ENCODE peak calls at places on chromosomes 13 and 19, in five cellular contexts. U is lower leg skin, C is HL-60, R is RWPE1, N is AG04450. A is an unnamed sample.

GRCh38 chr19:51110666-51110971 is 2.4 kb upstream of the CTU1 start:
- DNase-seq in N (no peak), U (no peak), C (no peak), R (no peak), A (no peak)

GRCh38 chr19:46737761-46738171 is 8.1 kb upstream of the FKRP start:
- DNase-seq in C (no peak), U (no peak), N (no peak), R (no peak), A (no peak)

GRCh38 chr19:58562126-58563033 is 4.0 kb upstream of the UBE2M start:
- DNase-seq in N (no peak), R (no peak), C (no peak), U (no peak), A (no peak)

GRCh38 chr19:41863209-41863931 is 3.3 kb downstream of the RPS19 start:
- DNase-seq in U (no peak), R (no peak), N (no peak), C (peak; percentile 59), A (no peak)

GRCh38 chr19:58059681-58060080 is 599 bp downstream of the ZNF135 start:
- DNase-seq in N (no peak), U (no peak), C (no peak), R (no peak), A (no peak)

GRCh38 chr13:108629353-108629752 is at the start of gene MYO16:
- DNase-seq in C (no peak), N (no peak), U (no peak), R (no peak), A (no peak)

GRCh38 chr19:2883686-2884439 is 16.7 kb downstream of the ZNF556 start:
- DNase-seq in U (no peak), R (no peak), N (no peak), C (no peak), A (no peak)

GRCh38 chr19:57355916-57356315 is 4.8 kb downstream of the ZNF304 start:
- DNase-seq in U (no peak), C (no peak), R (no peak), N (no peak), A (no peak)

GRCh38 chr19:14165986-14166385 is 29.6 kb upstream of the ASF1B start:
- DNase-seq in U (no peak), R (no peak), C (no peak), N (no peak), A (no peak)

GRCh38 chr13:91045351-91046034 is 302.0 kb upstream of the MIR17HG start:
- DNase-seq in C (no peak), U (no peak), R (no peak), N (no peak), A (no peak)

GRCh38 chr19:30448386-30449130 is 76.4 kb downstream of the ZNF536 start:
- DNase-seq in R (no peak), N (no peak), C (no peak), U (no peak), A (no peak)

GRCh38 chr13:97257800-97258799 is 36.0 kb downstream of the MBNL2 start:
- DNase-seq in U (peak; percentile 61), R (peak; percentile 81), N (no peak), C (no peak), A (no peak)
- TF ChIP-seq CTCF in U (no peak), R (no peak), N (peak; percentile 32), C (no peak), A (no peak)

DNA sequence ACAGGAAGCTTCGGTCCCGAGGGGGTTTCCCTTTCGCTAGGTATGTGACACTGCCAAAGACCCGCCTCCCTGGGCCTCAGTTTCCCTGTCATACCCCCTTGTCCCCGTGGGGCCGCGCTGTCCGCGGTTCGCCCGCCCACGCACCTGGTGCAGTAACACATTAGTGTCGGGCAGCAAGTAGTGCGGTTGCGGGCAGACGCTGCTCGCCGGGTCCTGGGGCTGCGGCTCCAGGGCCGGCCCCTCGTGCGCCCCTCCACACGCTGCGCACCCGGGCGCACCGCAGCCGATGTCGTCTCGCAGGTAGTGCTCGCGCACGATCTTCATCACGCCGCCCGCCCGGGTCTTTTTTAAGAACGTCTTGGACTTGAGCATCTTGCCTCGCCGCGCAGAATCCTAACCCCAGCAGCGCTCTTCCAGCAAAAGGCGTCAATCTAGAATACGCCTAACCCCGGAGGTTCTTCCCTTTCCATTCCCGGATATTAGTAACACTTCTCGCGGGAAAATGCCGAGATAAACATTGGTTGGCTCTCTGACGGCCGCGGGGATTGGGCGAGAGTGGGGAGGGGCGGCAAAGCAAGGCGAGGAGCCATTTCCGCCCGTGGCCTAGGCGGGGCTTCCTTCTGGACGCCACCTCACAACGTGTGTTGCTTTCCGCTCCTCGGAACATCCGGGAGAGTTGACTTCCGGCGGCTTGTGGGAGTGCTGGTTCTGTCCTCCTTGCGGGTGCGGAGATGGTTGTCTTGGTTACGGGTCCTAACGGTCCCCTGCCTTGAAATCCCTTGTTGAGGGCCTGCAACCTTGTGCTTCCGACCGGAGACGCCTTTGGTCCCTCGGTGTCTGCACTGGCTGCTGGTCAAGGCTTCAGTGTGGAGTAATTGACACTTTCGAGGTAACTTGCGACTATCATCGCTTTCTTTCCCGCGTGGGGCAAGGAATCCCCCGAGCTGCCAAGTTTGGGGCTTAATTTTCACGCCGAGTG is at the start of the genes DIS3 and PIBF1:
- DNase-seq in N (peak; percentile 96), U (peak; percentile 98), C (peak; percentile 91), R (peak; percentile 97), A (peak; percentile 93)
- TF ChIP-seq CTCF in N (peak; percentile 18), U (no peak), C (no peak), R (no peak), A (peak; percentile 25)

DNA sequence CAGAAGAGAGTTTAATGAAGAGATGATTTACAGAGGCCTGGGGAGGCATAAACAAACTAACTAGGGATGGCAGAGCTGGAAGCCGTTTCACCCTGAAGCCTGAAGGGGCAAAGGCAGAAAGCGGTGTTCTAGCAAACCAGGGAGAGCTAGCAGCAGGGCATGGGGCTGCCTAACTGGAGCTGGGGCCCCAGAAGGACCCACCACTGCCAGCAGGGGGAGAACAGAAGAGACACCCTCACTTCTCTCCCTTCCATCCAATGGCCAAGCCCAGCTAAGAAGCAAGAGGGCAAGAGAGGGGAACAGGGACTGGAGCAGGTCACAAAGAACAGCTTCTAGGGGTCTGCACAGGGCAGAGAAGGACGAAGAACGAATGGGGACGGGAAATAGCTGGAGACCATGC is 195.5 kb downstream of the KATNAL1 start:
- DNase-seq in R (no peak), C (no peak), N (no peak), U (no peak), A (no peak)
- TF ChIP-seq CTCF in R (no peak), C (no peak), N (peak; percentile 52), U (no peak), A (peak; percentile 31)

GRCh38 chr13:49561064-49561410 is 24.3 kb downstream of the RCBTB1 start:
- DNase-seq in N (no peak), U (no peak), R (no peak), C (no peak), A (no peak)
- TF ChIP-seq CTCF in N (no peak), U (no peak), R (no peak), C (no peak), A (no peak)

DNA sequence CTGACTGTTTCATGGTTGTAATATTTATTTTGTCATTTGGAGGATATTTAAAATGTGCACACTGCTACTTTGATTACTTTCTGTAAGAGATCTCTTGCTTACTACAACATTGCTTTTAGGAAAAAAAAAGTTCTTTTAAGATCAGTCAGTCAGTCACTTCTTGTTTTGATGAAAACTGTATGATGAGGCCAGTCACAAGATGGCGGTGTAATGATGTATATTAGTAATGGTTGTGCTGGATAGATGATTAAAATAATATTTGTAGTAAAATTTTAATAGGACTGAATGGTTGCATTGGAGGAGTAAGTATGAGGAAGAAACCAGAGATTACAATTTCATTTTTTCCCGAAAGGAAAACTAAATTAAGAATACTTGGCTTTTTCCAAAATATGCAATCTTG is 2411.1 kb downstream of the PCDH9 start:
- DNase-seq in R (no peak), C (no peak), U (no peak), N (no peak), A (no peak)
- TF ChIP-seq CTCF in R (no peak), C (no peak), U (no peak), N (no peak), A (no peak)

DNA sequence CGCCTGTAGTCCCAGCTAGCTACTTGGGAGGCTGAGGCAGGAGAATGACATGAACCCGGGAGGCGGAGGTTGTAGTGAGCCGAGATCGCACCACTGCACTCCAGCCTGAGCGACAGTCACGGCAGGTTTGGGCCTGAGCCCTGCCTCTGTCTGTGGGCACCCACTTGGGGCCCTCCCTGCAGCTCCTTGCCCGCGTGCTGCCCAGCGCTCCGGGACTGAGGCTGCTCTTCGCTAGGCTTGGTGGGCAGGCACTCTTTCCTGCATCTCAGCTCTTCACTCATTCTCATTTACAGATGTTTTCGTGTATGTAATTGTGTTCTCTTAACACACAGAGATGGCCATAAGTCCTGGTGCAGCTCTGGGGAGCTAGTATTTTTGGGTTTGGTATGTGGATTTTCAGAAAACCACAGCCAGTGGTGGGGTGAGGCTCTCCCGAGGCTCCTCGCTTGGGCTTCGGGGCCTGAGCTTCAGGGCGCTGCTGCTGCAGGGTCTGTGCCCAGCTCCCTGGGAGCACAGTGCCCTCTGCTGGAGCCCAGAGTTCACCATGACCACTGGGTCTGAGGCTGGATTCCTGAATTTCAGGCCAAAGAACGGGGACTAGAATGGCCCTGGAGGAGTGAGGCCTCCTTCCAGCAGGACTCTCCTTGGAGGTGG is 15.2 kb downstream of the UPF1 start:
- DNase-seq in U (peak; percentile 62), C (no peak), R (peak; percentile 67), N (peak; percentile 53), A (peak; percentile 67)
- TF ChIP-seq CTCF in U (peak; percentile 14), C (peak; percentile 92), R (peak; percentile 94), N (peak; percentile 96), A (peak; percentile 87)

GRCh38 chr13:28755546-28755870 is 36.7 kb upstream of the SLC46A3 start:
- DNase-seq in R (no peak), U (no peak), C (no peak), N (no peak), A (no peak)

GRCh38 chr13:28751210-28751935 is 32.6 kb upstream of the SLC46A3 start:
- DNase-seq in R (no peak), U (no peak), C (peak; percentile 18), N (no peak), A (no peak)

GRCh38 chr13:28753946-28754345 is 35.2 kb upstream of the SLC46A3 start:
- DNase-seq in C (no peak), N (no peak), U (no peak), R (no peak), A (no peak)

GRCh38 chr13:28753208-28753892 is 34.6 kb upstream of the SLC46A3 start:
- DNase-seq in U (peak; percentile 54), N (peak; percentile 72), R (peak; percentile 82), C (no peak), A (no peak)

DNA sequence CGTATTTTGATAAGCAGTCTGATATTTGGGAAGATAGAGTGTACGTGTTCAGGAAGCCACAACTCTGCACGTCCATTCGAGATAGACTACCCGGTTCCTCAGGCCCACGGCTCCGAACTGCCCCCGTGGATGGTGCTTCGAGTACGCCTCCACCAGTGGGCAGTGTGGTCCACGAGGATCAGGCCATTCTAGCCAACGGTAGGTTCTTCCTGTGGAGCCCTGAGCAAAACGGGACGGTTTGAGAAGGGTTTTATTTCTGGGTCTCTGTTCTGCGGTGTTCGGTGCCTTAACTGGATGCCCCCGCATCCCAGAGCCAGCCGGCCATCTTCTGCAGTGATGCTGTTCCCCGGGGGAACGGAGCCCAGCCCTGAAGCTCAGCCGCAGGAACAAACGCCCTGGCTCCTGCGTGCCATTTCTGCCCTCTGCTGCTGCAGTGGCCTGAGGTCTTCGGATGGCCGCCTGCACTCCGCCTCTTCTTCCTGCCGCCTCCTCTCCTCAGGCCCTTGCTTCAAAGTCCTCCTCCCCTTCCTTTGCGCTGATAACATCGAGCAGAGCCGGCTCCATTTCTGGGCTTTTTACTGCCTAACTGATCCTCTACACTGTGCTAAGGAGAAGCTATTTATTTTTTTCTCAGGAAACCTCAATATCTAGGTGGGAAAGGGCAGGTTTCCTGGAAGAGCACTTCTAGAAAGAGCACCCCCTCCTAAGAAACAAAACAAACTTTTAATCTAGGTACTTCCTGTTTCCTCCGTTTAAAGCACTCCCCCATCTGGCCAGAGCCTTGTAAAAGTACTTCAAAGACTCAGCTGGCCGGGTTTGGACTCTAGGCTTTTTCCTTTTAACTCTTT is 36.2 kb upstream of the SLC46A3 start:
- DNase-seq in C (no peak), R (no peak), U (no peak), N (no peak), A (no peak)
- TF ChIP-seq CTCF in C (no peak), R (no peak), U (no peak), N (no peak), A (no peak)

A was measured in progenitor cell of endocrine pancreas.